ENCODE peak calls at places on chromosomes 2 and 18, in seven cellular contexts. S is NCI-H446 treated with DMSO at 0.1 percent for 48 hours, L is nucleus accumbens, G is ureter, Y is foreskin melanocyte, Q is NCI-H1092 treated with DMSO at 0.1 percent for 48 hours, X is tibial artery. M is an unnamed sample.

GRCh38 chr18:31261792-31262582 is 56.0 kb upstream of the DSG1 start:
- DNase-seq in S (no peak), L (no peak), G (no peak), Y (no peak), Q (no peak), X (no peak), M (no peak)

GRCh38 chr2:169507698-169508097 is 1.8 kb upstream of the KLHL41 start:
- DNase-seq in S (peak), L (no peak), G (no peak), Y (peak), Q (peak), X (no peak), M (no peak)

GRCh38 chr2:197759625-197760292 is 25.4 kb downstream of the BOLL start:
- DNase-seq in S (no peak), L (no peak), G (no peak), Y (no peak), Q (no peak), X (no peak), M (no peak)

GRCh38 chr2:158644139-158644538 is 151.0 kb upstream of the DAPL1 start:
- DNase-seq in S (no peak), L (no peak), G (no peak), Y (peak), Q (no peak), X (no peak), M (no peak)

GRCh38 chr18:68121308-68121707 is 593.6 kb downstream of the TMX3 start:
- DNase-seq in S (no peak), L (no peak), G (no peak), Y (no peak), Q (no peak), X (no peak), M (no peak)

GRCh38 chr2:11777066-11777782 is 30.8 kb downstream of the LPIN1 start:
- DNase-seq in S (no peak), L (no peak), G (no peak), Y (no peak), Q (no peak), X (no peak), M (no peak)

GRCh38 chr2:24873619-24874018 is 46.4 kb downstream of the ADCY3 start:
- DNase-seq in S (no peak), L (no peak), G (peak), Y (no peak), Q (no peak), X (no peak), M (no peak)

GRCh38 chr18:43507842-43508481 is 230.7 kb upstream of the SYT4 start:
- DNase-seq in S (no peak), L (no peak), G (no peak), Y (no peak), Q (no peak), X (no peak), M (no peak)

GRCh38 chr2:31253344-31254155 is 19.6 kb downstream of the EHD3 start:
- DNase-seq in S (no peak), L (no peak), G (no peak), Y (no peak), Q (no peak), X (no peak), M (no peak)

GRCh38 chr2:96374211-96374951 is 38.8 kb downstream of the NCAPH start:
- DNase-seq in S (peak), L (no peak), G (peak), Y (no peak), Q (peak), X (peak), M (no peak)

M was measured in T-helper 9 cell.